ENCODE peak calls at places on chromosomes 12 and 14, in eight cellular contexts. U is cerebellar cortex, L is AG08396, M is retina, J is cardiac fibroblast, O is suprapubic skin, F is GM20000, R is H54. V is an unnamed sample.

GRCh38 chr14:95137804-95138167 is 19.5 kb downstream of the DICER1 start:
- DNase-seq in L (no peak), U (peak), O (no peak), J (peak), M (no peak), R (no peak), F (no peak), V (no peak)

GRCh38 chr12:85923767-85924331 is 49.8 kb downstream of the NTS start:
- DNase-seq in J (peak), L (peak), R (no peak), F (peak), M (no peak), U (peak), O (no peak), V (peak)

GRCh38 chr12:97300921-97301320 is 161.7 kb upstream of the RMST start:
- DNase-seq in M (no peak), O (no peak), J (no peak), L (no peak), R (no peak), U (no peak), F (no peak), V (no peak)

GRCh38 chr14:92464716-92465115 is 48.9 kb upstream of the RIN3 start:
- DNase-seq in O (no peak), M (no peak), U (no peak), L (no peak), J (no peak), R (no peak), F (no peak), V (no peak)

GRCh38 chr12:40632171-40632570 is 60.1 kb upstream of the CNTN1 start:
- DNase-seq in O (no peak), M (no peak), J (no peak), R (no peak), U (no peak), F (no peak), L (no peak), V (no peak)

GRCh38 chr12:22624908-22625646 is at the start of gene ETNK1:
- DNase-seq in U (peak), J (peak), M (peak), O (peak), R (peak), F (peak), L (peak), V (peak)

GRCh38 chr12:94099191-94099983 is 49.0 kb upstream of the PLXNC1 start:
- DNase-seq in R (no peak), F (no peak), J (no peak), L (no peak), U (no peak), M (no peak), O (no peak), V (peak)

GRCh38 chr12:30853561-30854133 is 72.9 kb upstream of the TSPAN11 start:
- DNase-seq in R (no peak), U (no peak), O (no peak), M (no peak), L (no peak), F (no peak), J (no peak), V (no peak)

GRCh38 chr12:12442548-12443071 is 85.7 kb downstream of the BORCS5 start:
- DNase-seq in J (peak), M (no peak), L (no peak), R (no peak), F (no peak), U (peak), O (no peak), V (peak)

GRCh38 chr12:117968826-117969659 is at the start of gene KSR2:
- DNase-seq in O (no peak), J (peak), M (peak), F (peak), R (peak), L (peak), U (peak), V (no peak)

GRCh38 chr12:2095878-2096277 is 43.1 kb downstream of the CACNA1C start:
- DNase-seq in M (no peak), F (no peak), J (no peak), U (no peak), O (no peak), L (no peak), R (no peak), V (no peak)

GRCh38 chr12:132277374-132277801 is 52.0 kb downstream of the GALNT9 start:
- DNase-seq in U (no peak), J (no peak), R (no peak), O (no peak), M (no peak), L (no peak), F (no peak), V (no peak)

GRCh38 chr14:56224691-56225681 is 106.8 kb downstream of the PELI2 start:
- DNase-seq in U (no peak), R (no peak), L (no peak), O (no peak), M (no peak), J (no peak), F (no peak), V (no peak)

GRCh38 chr12:53219956-53220856 is 11.8 kb downstream of the RARG start:
- DNase-seq in U (peak), M (peak), F (peak), L (peak), J (peak), O (no peak), R (peak), V (peak)

GRCh38 chr14:105065280-105066228 is at the start of gene GPR132:
- DNase-seq in F (peak), J (no peak), U (no peak), O (peak), L (no peak), R (no peak), M (no peak), V (no peak)

V was measured in fibroblast of mammary gland.